ENCODE peak calls at places on chromosomes 2 and 18, in ten cellular contexts. F, C, P, M, Y, G, V, E, X and Q are unnamed samples.

GRCh38 chr2:182504903-182505302 is 78.1 kb upstream of the PDE1A start:
- DNase-seq in F (no peak), C (peak), P (no peak), M (no peak), Y (no peak), G (peak), V (peak), E (peak), X (no peak), Q (no peak)

GRCh38 chr18:79484661-79485621 is 89.2 kb downstream of the NFATC1 start:
- DNase-seq in F (peak), C (peak), P (no peak), M (no peak), Y (peak), G (peak), V (peak), E (peak), X (peak), Q (no peak)

GRCh38 chr2:134027980-134028379 is 225.9 kb upstream of the MGAT5 start:
- DNase-seq in F (no peak), C (no peak), P (no peak), M (no peak), Y (no peak), G (no peak), V (no peak), E (no peak), X (no peak), Q (no peak)

GRCh38 chr2:127164761-127165538 is 55.1 kb downstream of the CYP27C1 start:
- DNase-seq in F (no peak), C (no peak), P (no peak), M (no peak), Y (no peak), G (no peak), V (no peak), E (no peak), X (no peak), Q (no peak)

GRCh38 chr2:119119999-119120710 is 38.4 kb downstream of the C1QL2 start:
- DNase-seq in F (no peak), C (no peak), P (no peak), M (no peak), Y (no peak), G (no peak), V (no peak), E (no peak), X (no peak), Q (no peak)

GRCh38 chr2:10028407-10028987 is 14.9 kb upstream of the KLF11 start:
- DNase-seq in F (no peak), C (no peak), P (no peak), M (no peak), Y (no peak), G (no peak), V (no peak), E (no peak), X (no peak), Q (no peak)

GRCh38 chr2:147133273-147133901 is 711.4 kb upstream of the ACVR2A start:
- DNase-seq in F (no peak), C (no peak), P (no peak), M (no peak), Y (no peak), G (no peak), V (no peak), E (no peak), X (no peak), Q (no peak)

GRCh38 chr2:165648826-165649225 is 145.2 kb downstream of the GALNT3 start:
- DNase-seq in F (no peak), C (no peak), P (no peak), M (no peak), Y (no peak), G (no peak), V (no peak), E (no peak), X (no peak), Q (no peak)

GRCh38 chr2:157336137-157336721 is 10.6 kb upstream of the ERMN start:
- DNase-seq in F (no peak), C (no peak), P (peak), M (no peak), Y (no peak), G (peak), V (peak), E (no peak), X (peak), Q (no peak)

GRCh38 chr2:63576546-63576945 is 11.7 kb downstream of the WDPCP start:
- DNase-seq in F (no peak), C (no peak), P (no peak), M (no peak), Y (no peak), G (no peak), V (no peak), E (no peak), X (no peak), Q (no peak)

GRCh38 chr2:212672186-212672585 is 133.6 kb upstream of the ERBB4 start:
- DNase-seq in F (no peak), C (peak), P (no peak), M (no peak), Y (no peak), G (no peak), V (peak), E (peak), X (no peak), Q (no peak)

GRCh38 chr2:195813401-195813800 is 156.4 kb downstream of the SLC39A10 start:
- DNase-seq in F (no peak), C (peak), P (no peak), M (no peak), Y (no peak), G (no peak), V (peak), E (no peak), X (no peak), Q (no peak)

GRCh38 chr2:167293172-167293781 is 405.0 kb downstream of the XIRP2 start:
- DNase-seq in F (no peak), C (peak), P (no peak), M (no peak), Y (peak), G (no peak), V (peak), E (no peak), X (peak), Q (peak)

GRCh38 chr2:172230783-172231446 is 128.2 kb upstream of the DLX2 start:
- DNase-seq in F (no peak), C (no peak), P (no peak), M (no peak), Y (peak), G (peak), V (no peak), E (no peak), X (no peak), Q (no peak)

GRCh38 chr2:219159771-219160185 is 837 bp downstream of the NHEJ1 start:
- DNase-seq in F (no peak), C (no peak), P (no peak), M (no peak), Y (no peak), G (no peak), V (no peak), E (no peak), X (no peak), Q (no peak)

GRCh38 chr2:185215497-185215896 is 523.1 kb upstream of the FSIP2 start:
- DNase-seq in F (no peak), C (no peak), P (no peak), M (no peak), Y (no peak), G (no peak), V (no peak), E (no peak), X (no peak), Q (no peak)

GRCh38 chr2:237700583-237701032 is 73.2 kb downstream of the LRRFIP1 start:
- DNase-seq in F (peak), C (peak), P (no peak), M (peak), Y (no peak), G (peak), V (peak), E (no peak), X (no peak), Q (no peak)

GRCh38 chr2:31525876-31526275 is 54.9 kb downstream of the SRD5A2 start:
- DNase-seq in F (no peak), C (no peak), P (no peak), M (no peak), Y (no peak), G (no peak), V (no peak), E (no peak), X (no peak), Q (no peak)

GRCh38 chr2:174333502-174334277 is 1.1 kb upstream of the SP9 start:
- DNase-seq in F (no peak), C (no peak), P (no peak), M (no peak), Y (no peak), G (no peak), V (no peak), E (no peak), X (peak), Q (no peak)

GRCh38 chr2:188291142-188291616 is 495 bp upstream of the GULP1 start:
- DNase-seq in F (no peak), C (peak), P (no peak), M (no peak), Y (no peak), G (no peak), V (peak), E (no peak), X (peak), Q (no peak)

GRCh38 chr2:122414911-122415310 is 659.5 kb downstream of the TSN start:
- DNase-seq in F (peak), C (no peak), P (no peak), M (no peak), Y (peak), G (peak), V (no peak), E (no peak), X (no peak), Q (no peak)

GRCh38 chr2:1686784-1687105 is 57.6 kb downstream of the PXDN start:
- DNase-seq in F (no peak), C (no peak), P (no peak), M (no peak), Y (no peak), G (no peak), V (no peak), E (no peak), X (no peak), Q (no peak)

GRCh38 chr2:150588210-150588870 is 100.9 kb upstream of the RND3 start:
- DNase-seq in F (no peak), C (no peak), P (no peak), M (no peak), Y (no peak), G (no peak), V (peak), E (no peak), X (no peak), Q (no peak)

GRCh38 chr2:190722061-190722759 is 73.3 kb downstream of the NAB1 start:
- DNase-seq in F (no peak), C (no peak), P (no peak), M (no peak), Y (no peak), G (peak), V (no peak), E (no peak), X (no peak), Q (no peak)

GRCh38 chr2:143847257-143847656 is 672.7 kb downstream of the ZEB2 start:
- DNase-seq in F (no peak), C (no peak), P (no peak), M (no peak), Y (no peak), G (no peak), V (peak), E (no peak), X (no peak), Q (no peak)

GRCh38 chr2:143850084-143850483 is 669.8 kb downstream of the ZEB2 start:
- DNase-seq in F (no peak), C (no peak), P (no peak), M (no peak), Y (no peak), G (no peak), V (no peak), E (no peak), X (no peak), Q (no peak)

GRCh38 chr2:143856973-143857372 is 662.9 kb downstream of the ZEB2 start:
- DNase-seq in F (no peak), C (no peak), P (no peak), M (no peak), Y (no peak), G (peak), V (peak), E (no peak), X (no peak), Q (no peak)

GRCh38 chr2:143852748-143853147 is 667.2 kb downstream of the ZEB2 start:
- DNase-seq in F (no peak), C (no peak), P (no peak), M (no peak), Y (no peak), G (no peak), V (no peak), E (no peak), X (peak), Q (no peak)
- TF ChIP-seq CTCF in F (no peak), C (no peak), P (no peak), M (no peak), Y (no peak), G (no peak), V (no peak), E (no peak), X (no peak), Q (no peak)

GRCh38 chr2:113046465-113046864 is 6.2 kb downstream of the IL36B start:
- DNase-seq in F (no peak), C (no peak), P (no peak), M (no peak), Y (no peak), G (no peak), V (no peak), E (no peak), X (no peak), Q (no peak)

GRCh38 chr2:113039158-113039557 is 13.5 kb downstream of the IL36B start:
- DNase-seq in F (no peak), C (no peak), P (no peak), M (no peak), Y (no peak), G (no peak), V (no peak), E (no peak), X (no peak), Q (no peak)

GRCh38 chr2:113039675-113040074 is 13.0 kb downstream of the IL36B start:
- DNase-seq in F (no peak), C (no peak), P (no peak), M (no peak), Y (no peak), G (no peak), V (no peak), E (no peak), X (no peak), Q (no peak)

GRCh38 chr2:113036763-113037162 is 15.9 kb downstream of the IL36B start:
- DNase-seq in F (no peak), C (no peak), P (no peak), M (no peak), Y (no peak), G (no peak), V (no peak), E (no peak), X (no peak), Q (no peak)

GRCh38 chr2:113041871-113042270 is 10.8 kb downstream of the IL36B start:
- DNase-seq in F (no peak), C (no peak), P (peak), M (no peak), Y (no peak), G (peak), V (no peak), E (no peak), X (no peak), Q (no peak)
- TF ChIP-seq CTCF in F (no peak), C (no peak), P (peak), M (no peak), Y (no peak), G (peak), V (no peak), E (no peak), X (no peak), Q (peak)

GRCh38 chr2:27351802-27352598 is 4.6 kb downstream of the GTF3C2 start:
- DNase-seq in F (no peak), C (no peak), P (no peak), M (no peak), Y (no peak), G (no peak), V (no peak), E (no peak), X (no peak), Q (no peak)

GRCh38 chr2:27353762-27354596 is 2.6 kb downstream of the GTF3C2 start:
- DNase-seq in F (no peak), C (no peak), P (no peak), M (no peak), Y (no peak), G (peak), V (peak), E (no peak), X (no peak), Q (no peak)

GRCh38 chr2:27356056-27356381 is 545 bp downstream of the GTF3C2 start:
- DNase-seq in F (peak), C (no peak), P (no peak), M (no peak), Y (peak), G (peak), V (peak), E (no peak), X (peak), Q (no peak)

GRCh38 chr2:27356382-27357181 is at the start of gene GTF3C2:
- DNase-seq in F (peak), C (peak), P (peak), M (peak), Y (peak), G (peak), V (peak), E (peak), X (peak), Q (peak)

GRCh38 chr2:27354597-27354927 is 2.0 kb downstream of the GTF3C2 start:
- DNase-seq in F (no peak), C (no peak), P (no peak), M (no peak), Y (no peak), G (no peak), V (no peak), E (no peak), X (no peak), Q (no peak)
- TF ChIP-seq CTCF in F (no peak), C (no peak), P (no peak), M (no peak), Y (no peak), G (no peak), V (no peak), E (no peak), X (no peak), Q (no peak)

GRCh38 chr18:59210311-59210710 is 9.6 kb upstream of the GRP start:
- DNase-seq in F (no peak), C (no peak), P (no peak), M (no peak), Y (no peak), G (no peak), V (no peak), E (no peak), X (no peak), Q (no peak)
- TF ChIP-seq CTCF in F (no peak), C (no peak), P (no peak), M (no peak), Y (no peak), G (no peak), V (no peak), E (no peak), X (no peak), Q (no peak)

GRCh38 chr2:43035922-43036321 is 190.5 kb downstream of the ZFP36L2 start:
- DNase-seq in F (no peak), C (no peak), P (no peak), M (no peak), Y (no peak), G (no peak), V (no peak), E (no peak), X (no peak), Q (no peak)
- TF ChIP-seq CTCF in F (no peak), C (no peak), P (no peak), M (no peak), Y (no peak), G (no peak), V (no peak), E (no peak), X (no peak), Q (no peak)

GRCh38 chr18:68928762-68929675 is 131.1 kb downstream of the CCDC102B start:
- DNase-seq in F (no peak), C (no peak), P (no peak), M (no peak), Y (no peak), G (no peak), V (no peak), E (no peak), X (no peak), Q (no peak)

GRCh38 chr18:68919900-68920299 is 122.0 kb downstream of the CCDC102B start:
- DNase-seq in F (no peak), C (no peak), P (no peak), M (no peak), Y (no peak), G (no peak), V (no peak), E (no peak), X (no peak), Q (no peak)

GRCh38 chr18:68922392-68922791 is 124.5 kb downstream of the CCDC102B start:
- DNase-seq in F (no peak), C (no peak), P (no peak), M (no peak), Y (peak), G (peak), V (no peak), E (no peak), X (no peak), Q (no peak)

DNA sequence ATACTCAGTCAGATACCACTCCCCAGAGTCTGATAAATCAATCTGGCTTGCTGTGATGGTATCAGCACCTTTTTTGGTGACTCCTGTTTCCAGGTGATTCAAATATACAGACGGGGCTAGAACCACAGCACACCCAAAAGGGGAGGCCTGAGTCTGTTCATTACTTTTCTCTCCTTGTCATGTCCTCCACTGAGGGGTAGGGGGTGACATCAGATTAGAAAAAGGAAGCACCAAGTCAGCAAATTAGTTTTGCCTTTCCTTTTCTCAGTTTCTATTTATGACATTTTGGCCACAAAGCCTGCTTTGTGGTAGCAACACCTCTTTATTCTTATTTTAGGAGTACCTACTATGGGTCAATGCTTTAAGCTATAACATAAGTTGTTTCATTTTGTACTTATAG is 127.4 kb downstream of the CCDC102B start:
- DNase-seq in F (no peak), C (no peak), P (no peak), M (no peak), Y (no peak), G (peak), V (peak), E (no peak), X (no peak), Q (no peak)
- TF ChIP-seq CTCF in F (no peak), C (peak), P (peak), M (no peak), Y (no peak), G (no peak), V (peak), E (peak), X (no peak), Q (peak)

DNA sequence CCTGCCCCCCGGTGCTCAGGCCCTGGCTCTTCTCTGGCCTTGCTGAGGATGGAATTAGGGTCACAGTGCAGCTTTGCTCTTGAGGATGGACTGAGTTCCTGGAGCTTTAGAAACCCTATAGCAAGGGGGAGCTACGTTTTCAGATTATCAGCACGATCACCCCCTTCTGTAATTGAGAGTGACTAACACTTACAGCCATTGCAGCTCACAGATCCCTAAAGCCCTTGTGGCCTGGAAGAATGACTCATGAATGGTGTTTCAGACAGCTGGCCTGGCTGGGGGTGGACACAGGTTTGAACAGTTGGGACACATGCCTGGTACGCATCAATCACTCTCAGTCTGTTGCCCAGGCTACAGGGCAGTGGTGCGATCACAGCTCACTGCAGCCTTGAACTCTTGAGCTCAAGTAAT is 79.7 kb upstream of the IGFBP5 start:
- DNase-seq in F (no peak), C (peak), P (peak), M (no peak), Y (peak), G (peak), V (peak), E (peak), X (no peak), Q (no peak)
- TF ChIP-seq CTCF in F (no peak), C (no peak), P (no peak), M (no peak), Y (no peak), G (no peak), V (peak), E (no peak), X (no peak), Q (no peak)

GRCh38 chr18:3451989-3452749 is 2.2 kb downstream of the TGIF1 start:
- DNase-seq in F (peak), C (no peak), P (no peak), M (peak), Y (no peak), G (no peak), V (peak), E (no peak), X (peak), Q (peak)
- TF ChIP-seq CTCF in F (no peak), C (no peak), P (no peak), M (no peak), Y (no peak), G (no peak), V (no peak), E (no peak), X (no peak), Q (no peak)

DNA sequence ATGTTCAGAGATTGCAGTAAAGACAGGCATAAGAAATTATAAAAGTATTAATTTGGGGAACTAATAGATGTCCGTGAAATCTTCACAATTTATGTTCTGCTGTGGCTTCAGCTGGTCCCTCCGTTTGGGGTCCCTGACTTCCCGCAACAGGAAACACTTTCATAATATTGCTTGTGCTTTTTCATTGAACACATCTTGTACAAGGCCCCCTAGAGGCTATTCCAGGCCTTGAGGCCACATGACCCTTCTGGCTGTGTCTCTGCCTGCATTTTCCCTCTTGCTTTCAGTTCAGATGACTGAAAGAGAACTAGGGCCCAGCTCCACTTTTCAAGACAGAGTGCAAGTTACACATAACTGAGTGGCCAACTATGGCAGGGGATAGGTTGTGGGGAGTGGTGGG is 164.1 kb downstream of the TMEM247 start:
- DNase-seq in F (no peak), C (no peak), P (no peak), M (no peak), Y (no peak), G (no peak), V (no peak), E (no peak), X (no peak), Q (no peak)
- TF ChIP-seq CTCF in F (no peak), C (no peak), P (no peak), M (no peak), Y (no peak), G (no peak), V (no peak), E (no peak), X (no peak), Q (no peak)